ENCODE peak calls at places on chromosomes 16 and 17, in eight cellular contexts. J, M, Y, O, N, W, D and L are unnamed samples.

GRCh38 chr17:4583796-4584124 is 569 bp upstream of the SMTNL2 start:
- DNase-seq in J (no peak), D (no peak), W (no peak), M (no peak), Y (no peak), N (no peak), O (peak), L (no peak)

GRCh38 chr17:75407655-75408352 is 2.3 kb upstream of the GRB2 start:
- DNase-seq in W (no peak), J (no peak), O (no peak), D (no peak), Y (no peak), N (no peak), M (no peak), L (no peak)

GRCh38 chr17:73689596-73690275 is 45.5 kb upstream of the SDK2 start:
- DNase-seq in W (no peak), O (no peak), M (no peak), Y (no peak), D (no peak), J (no peak), N (no peak), L (no peak)

GRCh38 chr16:5838071-5838470 is 740.5 kb upstream of the EEF2KMT start:
- DNase-seq in W (no peak), M (no peak), O (no peak), J (no peak), D (no peak), N (no peak), Y (no peak), L (no peak)

GRCh38 chr16:67562918-67563707 is 787 bp downstream of the CTCF start:
- DNase-seq in N (no peak), M (no peak), W (peak), D (peak), J (peak), O (no peak), Y (no peak), L (peak)

GRCh38 chr17:72388765-72389473 is 268.1 kb downstream of the SOX9 start:
- DNase-seq in N (no peak), O (peak), D (peak), Y (peak), M (no peak), W (no peak), J (no peak), L (no peak)

GRCh38 chr17:62134397-62134796 is 69.3 kb upstream of the MED13 start:
- DNase-seq in W (no peak), J (no peak), N (no peak), Y (no peak), O (no peak), M (no peak), D (no peak), L (no peak)

GRCh38 chr16:920722-921121 is 50.1 kb downstream of the LMF1 start:
- DNase-seq in Y (no peak), O (no peak), J (peak), M (no peak), W (peak), N (peak), D (peak), L (no peak)

GRCh38 chr17:66135896-66136295 is 56.0 kb downstream of the CEP112 start:
- DNase-seq in Y (no peak), N (no peak), O (no peak), M (no peak), J (no peak), W (peak), D (no peak), L (no peak)

GRCh38 chr17:34313164-34313563 is 6.1 kb upstream of the CCL8 start:
- DNase-seq in N (no peak), Y (no peak), M (no peak), J (no peak), D (no peak), O (no peak), W (no peak), L (no peak)

GRCh38 chr16:89122322-89122831 is 28.7 kb downstream of the ACSF3 start:
- DNase-seq in N (no peak), M (no peak), O (no peak), Y (no peak), W (no peak), J (peak), D (no peak), L (no peak)

GRCh38 chr17:9307313-9307998 is 268.2 kb downstream of the STX8 start:
- DNase-seq in W (no peak), N (no peak), Y (no peak), J (no peak), M (no peak), D (no peak), O (no peak), L (no peak)

GRCh38 chr16:23124315-23124714 is 24.9 kb downstream of the USP31 start:
- DNase-seq in D (no peak), M (no peak), N (no peak), Y (no peak), J (no peak), W (no peak), O (peak), L (no peak)

GRCh38 chr17:1455748-1456599 is at the start of gene CRK:
- DNase-seq in Y (peak), O (peak), N (peak), J (peak), M (peak), D (peak), W (peak), L (peak)

GRCh38 chr16:11497851-11498289 is 88.8 kb downstream of the LITAF start:
- DNase-seq in D (peak), N (no peak), J (no peak), Y (no peak), W (no peak), M (no peak), O (no peak), L (peak)

GRCh38 chr16:867421-868385 is 67.2 kb upstream of the GNG13 start:
- DNase-seq in O (no peak), M (no peak), Y (no peak), J (no peak), D (no peak), N (no peak), W (no peak), L (no peak)

GRCh38 chr17:142102-142661 is 4.8 kb downstream of the SCGB1C2 start:
- DNase-seq in N (no peak), W (peak), Y (no peak), O (peak), J (no peak), D (peak), M (no peak), L (peak)

GRCh38 chr17:57086069-57086930 is 1.3 kb downstream of the AKAP1 start:
- DNase-seq in W (no peak), D (peak), M (no peak), Y (no peak), N (no peak), O (peak), J (peak), L (no peak)

GRCh38 chr16:51839697-51840462 is 688.8 kb upstream of the SALL1 start:
- DNase-seq in W (no peak), J (no peak), N (no peak), M (no peak), Y (no peak), O (no peak), D (no peak), L (peak)

GRCh38 chr17:42185497-42185860 is 227 bp upstream of the HCRT start:
- DNase-seq in N (no peak), O (no peak), J (no peak), D (no peak), M (no peak), W (no peak), Y (no peak), L (no peak)

GRCh38 chr17:64270885-64271284 is 7.8 kb upstream of the TEX2 start:
- DNase-seq in Y (peak), W (no peak), D (no peak), N (no peak), O (no peak), M (no peak), J (no peak), L (no peak)

GRCh38 chr17:68200689-68201424 is 47.0 kb upstream of the AMZ2 start:
- DNase-seq in W (peak), N (no peak), Y (no peak), M (peak), O (peak), J (peak), D (peak), L (no peak)

GRCh38 chr16:56428087-56428486 is 2.7 kb upstream of the AMFR start:
- DNase-seq in O (no peak), N (no peak), M (no peak), W (no peak), Y (no peak), J (no peak), D (no peak), L (no peak)

GRCh38 chr17:42288985-42289862 is 926 bp downstream of the STAT5A start:
- DNase-seq in D (no peak), M (no peak), W (peak), N (no peak), Y (no peak), O (no peak), J (peak), L (no peak)

GRCh38 chr17:66167189-66167815 is 24.6 kb downstream of the CEP112 start:
- DNase-seq in W (no peak), N (no peak), D (no peak), O (no peak), Y (no peak), J (no peak), M (no peak), L (no peak)

GRCh38 chr17:40177275-40177874 is at the start of gene RAPGEFL1:
- DNase-seq in M (no peak), D (no peak), Y (peak), N (no peak), J (peak), W (peak), O (no peak), L (no peak)

GRCh38 chr17:82781894-82782274 is 30.0 kb downstream of the TBCD start:
- DNase-seq in D (peak), N (peak), J (peak), W (peak), Y (peak), O (peak), M (peak), L (no peak)

GRCh38 chr16:46972971-46973456 is 460 bp downstream of the DNAJA2 start:
- DNase-seq in N (no peak), W (peak), D (peak), J (peak), M (no peak), Y (no peak), O (no peak), L (no peak)

GRCh38 chr16:819336-819735 is 18.8 kb upstream of the GNG13 start:
- DNase-seq in N (no peak), W (no peak), M (no peak), J (no peak), D (no peak), Y (no peak), O (no peak), L (no peak)

GRCh38 chr16:82580293-82580900 is 46.4 kb upstream of the CDH13 start:
- DNase-seq in Y (no peak), D (peak), M (no peak), J (no peak), N (no peak), W (no peak), O (peak), L (no peak)

GRCh38 chr17:74916851-74917199 is 6.2 kb downstream of the USH1G start:
- DNase-seq in N (no peak), M (no peak), D (no peak), J (no peak), Y (no peak), W (no peak), O (no peak), L (no peak)

GRCh38 chr16:68936729-68937631 is 93.6 kb downstream of the TANGO6 start:
- DNase-seq in W (peak), Y (no peak), D (peak), J (no peak), O (no peak), M (no peak), N (no peak), L (no peak)

GRCh38 chr16:81703177-81704155 is 75.6 kb upstream of the PLCG2 start:
- DNase-seq in M (no peak), W (no peak), O (peak), Y (no peak), N (peak), D (peak), J (no peak), L (peak)

GRCh38 chr16:52963471-52963870 is 89.2 kb downstream of the CHD9NB start:
- DNase-seq in M (no peak), J (no peak), Y (no peak), W (no peak), D (no peak), N (no peak), O (no peak), L (no peak)

GRCh38 chr16:73047221-73047535 is 750 bp downstream of the ZFHX3 start:
- DNase-seq in M (no peak), N (no peak), W (no peak), Y (no peak), O (no peak), J (no peak), D (no peak), L (no peak)

GRCh38 chr16:3542153-3542550 is 35.1 kb downstream of the NLRC3 start:
- DNase-seq in Y (no peak), W (no peak), M (no peak), J (no peak), N (no peak), O (no peak), D (no peak), L (no peak)

GRCh38 chr17:58332720-58333395 is 4.3 kb upstream of the TSPOAP1 start:
- DNase-seq in W (no peak), M (no peak), Y (no peak), D (peak), N (no peak), O (no peak), J (no peak), L (no peak)

GRCh38 chr17:64750478-64750877 is 88.4 kb upstream of the SMURF2 start:
- DNase-seq in M (no peak), W (no peak), N (no peak), D (no peak), Y (no peak), O (no peak), J (no peak), L (no peak)

GRCh38 chr16:1036121-1036520 is 36.4 kb upstream of the SSTR5 start:
- DNase-seq in D (peak), W (no peak), O (no peak), M (no peak), J (peak), Y (no peak), N (no peak), L (peak)

GRCh38 chr17:79988163-79988971 is 47.3 kb downstream of the TBC1D16 start:
- DNase-seq in W (no peak), O (peak), Y (no peak), N (peak), J (no peak), M (peak), D (no peak), L (no peak)
- TF ChIP-seq CTCF in W (no peak), O (no peak), Y (no peak), N (no peak), J (no peak), M (no peak), D (no peak), L (no peak)

GRCh38 chr17:50499722-50500121 is 8.5 kb upstream of the MYCBPAP start:
- DNase-seq in J (no peak), W (no peak), M (no peak), Y (no peak), N (no peak), O (no peak), D (no peak), L (no peak)

GRCh38 chr17:50499270-50499669 is 9.0 kb upstream of the MYCBPAP start:
- DNase-seq in O (no peak), W (no peak), Y (no peak), J (no peak), D (no peak), M (no peak), N (no peak), L (no peak)

GRCh38 chr17:50501906-50502642 is 6.2 kb upstream of the MYCBPAP start:
- DNase-seq in W (no peak), D (no peak), M (no peak), Y (no peak), O (no peak), J (no peak), N (no peak), L (peak)

GRCh38 chr17:50502643-50502990 is 5.6 kb upstream of the MYCBPAP start:
- DNase-seq in W (no peak), N (no peak), M (no peak), O (no peak), J (no peak), Y (no peak), D (no peak), L (no peak)

DNA sequence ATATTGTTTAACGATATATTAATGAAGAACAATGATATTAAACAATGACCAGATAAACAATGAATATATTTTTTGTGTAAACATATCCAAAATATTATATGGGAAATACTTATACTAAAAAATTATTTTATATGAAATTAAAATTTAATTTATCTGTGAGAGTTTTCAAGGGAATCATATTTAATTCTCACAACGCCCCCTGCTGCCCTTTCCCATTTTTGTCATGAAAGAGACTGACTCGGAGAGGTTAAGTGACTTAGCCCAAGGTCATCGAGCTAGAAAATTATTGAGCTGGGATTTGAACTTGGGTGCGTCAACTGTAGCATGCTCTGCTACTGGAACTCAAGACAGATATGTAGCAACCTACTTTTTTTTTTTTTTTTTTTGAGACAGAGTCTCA is 7.2 kb upstream of the MYCBPAP start:
- DNase-seq in D (peak), W (no peak), M (no peak), O (no peak), Y (no peak), J (no peak), N (no peak), L (no peak)
- TF ChIP-seq CTCF in D (peak), W (peak), M (peak), O (peak), Y (peak), J (peak), N (peak), L (peak)

GRCh38 chr16:85917012-85917411 is 18.1 kb downstream of the IRF8 start:
- DNase-seq in J (no peak), W (no peak), N (no peak), D (peak), O (no peak), M (no peak), Y (no peak), L (no peak)
- TF ChIP-seq CTCF in J (no peak), W (no peak), N (no peak), D (peak), O (no peak), M (no peak), Y (peak), L (peak)

GRCh38 chr16:48865511-48865910 is 255.5 kb upstream of the N4BP1 start:
- DNase-seq in D (no peak), J (no peak), N (no peak), W (no peak), O (no peak), Y (no peak), M (no peak), L (no peak)

GRCh38 chr16:48860341-48860740 is 250.4 kb upstream of the N4BP1 start:
- DNase-seq in O (no peak), D (no peak), W (no peak), Y (no peak), M (no peak), N (no peak), J (no peak), L (no peak)

GRCh38 chr16:48862087-48862532 is 252.1 kb upstream of the N4BP1 start:
- DNase-seq in N (no peak), M (peak), J (no peak), D (no peak), W (no peak), Y (no peak), O (no peak), L (no peak)

DNA sequence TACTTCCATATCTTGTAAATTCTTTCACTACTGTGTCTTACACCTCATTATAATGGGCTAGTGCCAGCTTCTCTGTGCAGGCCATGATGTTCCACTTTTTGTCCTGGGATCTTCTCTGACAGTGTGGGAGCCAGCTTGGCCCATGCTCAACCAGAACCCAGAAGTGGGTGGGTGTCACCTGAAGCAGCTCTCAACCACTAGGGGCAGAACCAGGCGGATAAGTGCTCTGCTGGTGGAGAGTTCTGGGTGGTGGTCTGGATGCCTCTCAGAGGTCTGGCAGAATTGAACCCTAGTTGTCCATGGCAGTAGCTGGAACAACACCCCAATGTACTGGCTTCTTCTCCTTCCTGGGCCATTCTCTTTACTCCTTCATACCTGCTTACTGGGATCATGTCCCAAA is 254.1 kb upstream of the N4BP1 start:
- DNase-seq in D (no peak), O (no peak), W (no peak), N (no peak), J (no peak), Y (no peak), M (no peak), L (no peak)
- TF ChIP-seq CTCF in D (peak), O (no peak), W (no peak), N (no peak), J (no peak), Y (no peak), M (no peak), L (no peak)

GRCh38 chr17:17146791-17147406 is 59.2 kb downstream of the PLD6 start:
- DNase-seq in Y (no peak), J (peak), O (peak), M (no peak), D (peak), W (no peak), N (no peak), L (no peak)
- TF ChIP-seq CTCF in Y (peak), J (peak), O (peak), M (peak), D (peak), W (peak), N (no peak), L (peak)

DNA sequence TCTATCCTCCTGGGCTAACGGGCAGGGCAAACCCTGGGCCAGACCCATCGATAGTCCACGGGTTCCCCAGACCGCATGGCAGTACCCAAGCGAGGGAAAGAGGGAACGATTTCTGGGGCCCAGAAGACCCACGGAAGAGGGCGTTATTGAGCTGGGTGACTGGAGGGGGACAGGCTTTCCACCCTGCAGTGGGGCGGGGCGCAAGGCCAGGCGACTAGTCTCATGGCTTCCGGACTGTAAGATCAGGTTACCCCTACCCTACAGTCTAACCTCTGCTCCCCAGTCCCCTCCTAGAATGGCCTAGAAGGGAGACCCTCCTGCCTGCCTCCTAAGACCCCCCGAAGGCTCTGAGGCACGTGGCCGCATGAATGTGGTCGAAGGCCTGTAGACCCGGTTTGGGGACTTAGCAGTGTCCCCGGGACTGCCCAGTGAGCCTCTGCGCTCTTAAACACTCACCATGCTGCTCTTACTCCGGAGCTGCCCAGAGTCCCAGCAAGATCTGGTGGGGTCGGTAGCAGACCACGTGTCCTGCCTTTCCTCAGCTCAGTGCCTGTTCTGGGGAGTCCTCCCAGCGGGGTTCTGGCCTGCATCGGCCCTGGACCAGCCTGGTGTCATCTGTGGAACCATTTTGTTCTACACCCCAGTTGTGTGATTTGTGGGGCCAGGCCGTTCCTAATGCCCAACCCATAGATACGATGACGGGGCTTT is 13.1 kb upstream of the AURKB start:
- DNase-seq in N (no peak), Y (no peak), J (peak), W (peak), O (peak), M (no peak), D (peak), L (no peak)
- TF ChIP-seq CTCF in N (peak), Y (peak), J (no peak), W (peak), O (peak), M (no peak), D (peak), L (peak)